ENCODE peak calls at places on chromosomes 6 and 20, in six cellular contexts. N, J, F, A, G and Q are unnamed samples.

GRCh38 chr6:83193747-83194582 is 808 bp downstream of the RWDD2A start:
- DNase-seq in G (peak), J (peak), N (peak), A (peak), F (peak), Q (no peak)

GRCh38 chr6:33815854-33816253 is 12.1 kb upstream of the MLN start:
- DNase-seq in J (no peak), G (peak), N (no peak), F (peak), A (no peak), Q (no peak)

GRCh38 chr6:41970436-41970846 is 28.8 kb upstream of the CCND3 start:
- DNase-seq in G (no peak), N (no peak), F (no peak), J (no peak), A (no peak), Q (peak)

GRCh38 chr6:26195924-26196845 is 109.0 kb downstream of the HFE start:
- DNase-seq in G (peak), N (no peak), F (no peak), J (no peak), A (no peak), Q (no peak)

GRCh38 chr6:110930795-110931194 is 27.7 kb upstream of the GTF3C6 start:
- DNase-seq in J (no peak), G (no peak), F (no peak), N (no peak), A (no peak), Q (no peak)

GRCh38 chr6:73169111-73169510 is 56.2 kb downstream of the KHDC1L start:
- DNase-seq in J (no peak), G (no peak), A (no peak), F (no peak), N (no peak), Q (no peak)

GRCh38 chr6:37127961-37128862 is 41.7 kb upstream of the PIM1 start:
- DNase-seq in J (no peak), N (peak), A (no peak), G (peak), F (no peak), Q (peak)

GRCh38 chr6:162887981-162888689 is 160.4 kb downstream of the PACRG start:
- DNase-seq in A (no peak), F (no peak), N (peak), J (no peak), G (no peak), Q (no peak)

GRCh38 chr20:21159658-21160380 is 33.9 kb downstream of the KIZ start:
- DNase-seq in J (no peak), F (no peak), A (no peak), N (no peak), G (peak), Q (no peak)

GRCh38 chr20:3660262-3661059 is 2.7 kb downstream of the GFRA4 start:
- DNase-seq in F (no peak), N (no peak), G (no peak), J (no peak), A (no peak), Q (no peak)

GRCh38 chr20:17611290-17611539 is 41.3 kb downstream of the DSTN start:
- DNase-seq in J (no peak), N (no peak), G (no peak), A (no peak), F (no peak), Q (no peak)

GRCh38 chr6:111047244-111047643 is 40.1 kb upstream of the SLC16A10 start:
- DNase-seq in A (no peak), G (no peak), N (no peak), F (no peak), J (no peak), Q (no peak)

GRCh38 chr6:155265843-155266535 is 2.2 kb downstream of the CLDN20 start:
- DNase-seq in F (no peak), G (no peak), J (no peak), A (no peak), N (no peak), Q (no peak)

GRCh38 chr20:53875452-53875851 is 194.9 kb downstream of the BCAS1 start:
- DNase-seq in F (no peak), J (no peak), A (no peak), N (peak), G (peak), Q (no peak)

GRCh38 chr20:20463933-20464374 is 96.0 kb downstream of the INSM1 start:
- DNase-seq in G (no peak), N (no peak), J (no peak), F (no peak), A (no peak), Q (no peak)

GRCh38 chr6:127514396-127515227 is 4.5 kb downstream of the MTCL3 start:
- DNase-seq in G (no peak), N (peak), J (no peak), F (peak), A (peak), Q (no peak)

GRCh38 chr20:42628683-42629082 is 561.0 kb downstream of the PTPRT start:
- DNase-seq in G (no peak), N (no peak), F (no peak), J (no peak), A (no peak), Q (no peak)

GRCh38 chr6:152293404-152293803 is 343.8 kb downstream of the SYNE1 start:
- DNase-seq in J (no peak), F (peak), A (peak), N (peak), G (no peak), Q (no peak)

GRCh38 chr6:127458817-127459216 is 372 bp downstream of the KIAA0408 start:
- DNase-seq in J (no peak), G (no peak), F (no peak), N (no peak), A (no peak), Q (no peak)

GRCh38 chr6:170093658-170094596 is 197.0 kb downstream of the DLL1 start:
- DNase-seq in J (no peak), F (no peak), G (no peak), N (no peak), A (peak), Q (no peak)

GRCh38 chr6:133705731-133706130 is 183.2 kb upstream of the TCF21 start:
- DNase-seq in G (no peak), N (no peak), J (no peak), A (no peak), F (no peak), Q (peak)

GRCh38 chr20:11769825-11770224 is 147.9 kb upstream of the BTBD3 start:
- DNase-seq in G (no peak), F (no peak), N (no peak), J (no peak), A (no peak), Q (peak)

GRCh38 chr6:151485616-151486015 is 8.2 kb upstream of the CCDC170 start:
- DNase-seq in G (no peak), N (no peak), J (no peak), F (no peak), A (no peak), Q (peak)

GRCh38 chr6:112980676-112981075 is 633.5 kb downstream of the RFPL4B start:
- DNase-seq in N (no peak), G (no peak), F (no peak), J (no peak), A (no peak), Q (no peak)

GRCh38 chr20:37393196-37393862 is 47.4 kb downstream of the SRC start:
- DNase-seq in N (no peak), A (no peak), F (no peak), J (no peak), G (no peak), Q (no peak)

GRCh38 chr6:89506716-89507597 is 74.0 kb downstream of the ANKRD6 start:
- DNase-seq in A (no peak), N (no peak), J (no peak), F (no peak), G (no peak), Q (no peak)

GRCh38 chr20:48737463-48738093 is 90.2 kb downstream of the PREX1 start:
- DNase-seq in A (no peak), N (no peak), G (peak), J (no peak), F (no peak), Q (no peak)

GRCh38 chr20:23093613-23094012 is 7.5 kb upstream of the CD93 start:
- DNase-seq in A (no peak), J (no peak), G (no peak), N (no peak), F (no peak), Q (no peak)

GRCh38 chr20:48761023-48761785 is 66.6 kb downstream of the PREX1 start:
- DNase-seq in F (no peak), G (no peak), N (peak), J (no peak), A (no peak), Q (no peak)

GRCh38 chr20:57826731-57827287 is 117.0 kb upstream of the PMEPA1 start:
- DNase-seq in F (no peak), N (no peak), A (no peak), G (no peak), J (no peak), Q (no peak)

GRCh38 chr20:18007534-18008292 is 38.9 kb downstream of the MGME1 start:
- DNase-seq in G (no peak), J (peak), N (peak), A (peak), F (peak), Q (no peak)

GRCh38 chr6:29752451-29753308 is 29.4 kb downstream of the HLA-F start:
- DNase-seq in J (peak), A (peak), N (peak), G (peak), F (peak), Q (peak)

GRCh38 chr6:29757701-29758293 is 34.6 kb downstream of the HLA-F start:
- DNase-seq in G (peak), A (no peak), F (no peak), J (no peak), N (no peak), Q (no peak)

GRCh38 chr6:29753309-29753644 is 30.0 kb downstream of the HLA-F start:
- DNase-seq in N (no peak), J (no peak), A (no peak), G (no peak), F (no peak), Q (no peak)

GRCh38 chr6:29757282-29757681 is 34.0 kb downstream of the HLA-F start:
- DNase-seq in J (no peak), A (no peak), G (no peak), N (no peak), F (no peak), Q (no peak)

DNA sequence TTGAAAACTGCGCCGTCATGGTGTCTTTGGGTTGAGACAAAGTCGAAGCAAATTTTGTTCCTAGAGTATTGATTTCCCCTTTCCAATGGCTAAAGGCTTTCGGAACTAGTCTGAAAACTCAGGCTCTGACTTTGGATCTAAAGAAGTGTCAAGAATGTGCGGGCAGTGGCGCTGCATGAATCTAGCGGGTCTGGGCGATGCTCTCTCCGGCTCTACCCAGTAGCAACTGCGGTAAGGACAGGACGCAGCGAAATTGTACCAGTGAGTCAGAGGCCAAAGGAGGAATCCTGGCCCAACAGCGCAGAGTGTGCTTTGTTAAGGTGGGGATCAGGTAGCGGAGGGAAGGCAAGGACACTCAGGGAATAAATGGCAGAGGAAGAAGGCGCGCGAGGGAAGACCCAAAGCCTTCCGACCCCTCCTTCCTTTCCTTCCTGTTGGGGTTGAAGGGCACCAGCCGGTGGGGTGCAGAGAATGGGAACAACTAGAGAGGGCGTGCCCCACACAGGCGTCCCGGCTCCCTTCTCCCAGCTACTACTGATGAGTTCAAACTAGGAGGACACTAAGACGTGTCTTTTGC is 32.1 kb downstream of the HLA-F start:
- DNase-seq in G (no peak), J (no peak), A (no peak), F (no peak), N (no peak), Q (peak)
- TF ChIP-seq CTCF in G (no peak), J (no peak), A (no peak), F (no peak), N (no peak), Q (no peak)

DNA sequence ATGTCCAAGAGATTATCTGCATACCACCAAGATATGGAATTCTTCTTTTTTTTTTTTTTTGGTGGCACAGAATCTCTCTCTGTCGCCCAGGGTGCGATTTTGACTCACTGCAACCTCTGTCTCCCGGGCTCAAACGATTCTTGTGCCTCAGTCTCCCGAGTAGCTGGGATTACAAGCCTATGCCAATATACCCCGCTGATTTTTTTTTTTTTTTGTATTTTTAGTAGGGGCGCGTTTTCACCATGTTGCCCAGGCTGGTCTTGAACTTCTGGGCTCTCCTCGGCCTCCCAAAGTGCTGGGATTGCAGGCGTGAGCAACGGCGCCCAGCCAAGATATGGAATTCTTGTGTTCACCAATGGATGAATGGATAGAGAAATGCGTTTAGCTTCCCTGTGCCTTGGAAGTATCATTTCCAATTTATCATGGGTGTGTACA is 31.0 kb downstream of the POM121L2 start:
- DNase-seq in J (no peak), G (peak), N (no peak), A (no peak), F (no peak), Q (no peak)
- H3K4me3 ChIP-seq in J (no peak), G (peak), N (no peak), A (no peak), F (no peak), Q (no peak)

GRCh38 chr6:44397424-44398169 is 10.1 kb downstream of the CDC5L start:
- DNase-seq in F (no peak), A (no peak), J (no peak), G (no peak), N (no peak), Q (no peak)
- TF ChIP-seq CTCF in F (no peak), A (no peak), J (no peak), G (peak), N (no peak), Q (no peak)

DNA sequence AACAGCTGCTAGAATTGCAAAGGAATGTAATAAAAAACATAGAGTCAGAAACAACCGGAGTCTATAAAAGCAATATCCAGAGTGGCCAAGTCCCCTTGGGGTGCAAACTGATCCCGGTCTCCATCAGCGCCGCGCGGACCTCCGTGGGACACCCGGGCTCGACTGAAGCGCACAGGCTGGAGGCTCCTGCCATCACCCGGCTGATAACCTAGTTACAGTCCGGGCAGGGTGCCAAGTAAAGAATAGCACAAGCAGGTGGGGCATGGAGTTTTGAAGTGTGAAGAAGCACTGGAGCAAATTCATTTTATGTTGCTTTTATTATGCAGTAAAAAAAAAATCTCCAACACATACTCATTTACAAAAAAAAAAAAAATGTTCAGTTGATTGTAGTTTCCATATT is 205.1 kb upstream of the GMDS start:
- DNase-seq in J (peak), A (peak), F (peak), N (peak), G (peak), Q (peak)
- H3K4me3 ChIP-seq in J (no peak), A (no peak), F (no peak), N (no peak), G (no peak), Q (no peak)

GRCh38 chr20:4819901-4820300 is 98.2 kb downstream of the PRND start:
- DNase-seq in N (no peak), J (no peak), G (no peak), A (no peak), F (no peak), Q (no peak)

GRCh38 chr20:4814696-4815252 is 93.1 kb downstream of the PRND start:
- DNase-seq in A (no peak), F (no peak), N (peak), J (no peak), G (no peak), Q (no peak)

GRCh38 chr20:4815618-4816017 is 93.9 kb downstream of the PRND start:
- DNase-seq in F (no peak), N (no peak), G (no peak), A (no peak), J (no peak), Q (no peak)

GRCh38 chr20:4813839-4814695 is 92.4 kb downstream of the PRND start:
- DNase-seq in J (no peak), N (no peak), G (no peak), A (no peak), F (no peak), Q (peak)

DNA sequence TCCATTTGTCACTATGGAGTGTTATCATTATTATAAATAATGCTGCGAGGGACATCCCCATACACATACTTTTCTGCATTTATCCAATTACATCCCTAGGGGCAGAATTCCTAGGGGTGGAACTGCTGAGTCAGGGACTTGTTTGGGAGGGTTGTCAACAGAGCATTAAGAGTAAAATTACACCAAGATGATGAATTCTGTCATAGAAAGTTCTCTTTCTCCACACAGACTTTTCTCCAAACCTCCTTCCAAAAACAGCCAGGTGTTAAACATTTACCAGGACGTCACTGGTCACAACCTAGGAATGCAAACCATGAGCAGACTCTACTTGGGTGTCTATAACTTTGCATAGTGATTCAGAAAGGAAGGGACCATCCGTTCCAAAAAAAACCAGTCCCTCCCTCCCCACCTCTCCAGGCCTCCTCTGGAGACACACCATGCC is 95.5 kb downstream of the PRND start:
- DNase-seq in G (peak), F (no peak), A (no peak), N (no peak), J (no peak), Q (peak)
- TF ChIP-seq CTCF in G (no peak), F (no peak), A (no peak), N (no peak), J (no peak), Q (peak)

GRCh38 chr6:139370047-139370706 is 4.3 kb downstream of the CITED2 start:
- DNase-seq in F (peak), N (no peak), J (no peak), G (peak), A (no peak), Q (no peak)
- H3K4me3 ChIP-seq in F (peak), N (peak), J (peak), G (no peak), A (peak), Q (no peak)

DNA sequence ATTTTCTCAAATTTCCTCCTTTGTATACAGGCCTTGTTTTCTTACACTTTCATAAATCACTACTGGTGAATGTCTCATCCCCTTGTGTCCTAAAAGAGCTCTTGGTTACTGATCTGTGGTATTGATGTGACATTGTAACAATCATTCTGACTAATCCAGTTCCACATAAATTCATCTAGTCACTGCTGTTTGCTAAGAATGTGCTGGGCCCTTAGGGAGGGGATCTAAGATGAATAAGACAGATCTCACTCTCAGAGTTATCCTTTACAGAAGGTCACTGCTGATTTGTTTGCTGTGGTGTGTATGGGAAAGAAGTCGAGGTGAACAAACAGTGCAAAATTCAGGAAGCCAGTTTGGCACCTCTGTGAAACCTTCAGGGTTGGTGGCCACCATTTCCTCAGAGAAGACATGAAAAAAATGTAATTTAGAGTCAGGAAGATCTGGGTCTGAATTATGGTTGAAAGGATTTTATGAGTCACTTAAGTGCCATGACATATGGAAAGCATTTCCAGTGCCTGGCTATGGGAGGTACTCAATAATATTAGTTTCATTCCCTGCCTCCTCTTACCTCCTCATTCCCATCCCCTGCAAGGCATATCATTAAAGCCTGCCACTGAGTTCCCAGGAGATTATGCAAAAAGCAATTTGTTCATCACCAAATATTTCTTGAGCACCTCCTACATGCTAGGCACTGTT is 121.8 kb downstream of the COL9A1 start:
- DNase-seq in A (no peak), N (no peak), J (no peak), F (no peak), G (no peak), Q (no peak)
- TF ChIP-seq CTCF in A (no peak), N (no peak), J (no peak), F (no peak), G (no peak), Q (no peak)

GRCh38 chr6:1623769-1624070 is 14.0 kb downstream of the FOXC1 start:
- DNase-seq in F (no peak), G (no peak), A (no peak), J (no peak), N (no peak), Q (no peak)
- H3K4me3 ChIP-seq in F (peak), G (no peak), A (no peak), J (peak), N (peak), Q (no peak)